ENCODE peak calls at places on chromosomes 12 and 14, in four cellular contexts. F is Peyer's patch, D is heart right ventricle, T is AG04450. O is an unnamed sample.

GRCh38 chr12:11723993-11724392 is 74.5 kb downstream of the ETV6 start:
- DNase-seq in D (no peak), T (no peak), F (no peak), O (no peak)

GRCh38 chr12:46187023-46187422 is 81.8 kb downstream of the SLC38A1 start:
- DNase-seq in D (peak), T (peak), F (no peak), O (no peak)

GRCh38 chr12:110314308-110314707 is 33.3 kb downstream of the ATP2A2 start:
- DNase-seq in T (peak), D (no peak), F (no peak), O (no peak)

GRCh38 chr12:70849265-70849960 is 71.1 kb downstream of the PTPRR start:
- DNase-seq in F (no peak), T (no peak), D (no peak), O (no peak)

GRCh38 chr12:2629051-2629450 is 165.7 kb upstream of the FKBP4 start:
- DNase-seq in F (no peak), D (no peak), T (no peak), O (no peak)

GRCh38 chr12:9707864-9708808 is 24.8 kb downstream of the CLECL1 start:
- DNase-seq in F (peak), T (peak), D (peak), O (peak)

GRCh38 chr14:28596336-28596735 is 170.3 kb upstream of the FOXG1 start:
- DNase-seq in D (no peak), T (no peak), F (no peak), O (no peak)

GRCh38 chr12:103960567-103961227 is 5.0 kb upstream of the TDG start:
- DNase-seq in T (no peak), D (no peak), F (no peak), O (no peak)

GRCh38 chr14:24398943-24399801 is at the start of gene NYNRIN:
- DNase-seq in T (no peak), F (peak), D (no peak), O (peak)

GRCh38 chr12:113980537-113981337 is 14.6 kb upstream of the RBM19 start:
- DNase-seq in T (peak), F (peak), D (no peak), O (no peak)

GRCh38 chr12:96343347-96343954 is 56.8 kb downstream of the CDK17 start:
- DNase-seq in D (no peak), T (no peak), F (no peak), O (no peak)

GRCh38 chr12:99898645-99899044 is 86.1 kb downstream of the ANKS1B start:
- DNase-seq in F (no peak), T (no peak), D (no peak), O (no peak)

GRCh38 chr12:110577717-110578521 is 5.2 kb downstream of the PPTC7 start:
- DNase-seq in T (no peak), F (no peak), D (no peak), O (no peak)

GRCh38 chr12:116365606-116366455 is 88.3 kb upstream of the MED13L start:
- DNase-seq in T (no peak), D (no peak), F (no peak), O (no peak)

GRCh38 chr12:88970742-88971141 is 381.6 kb downstream of the DUSP6 start:
- DNase-seq in D (no peak), T (no peak), F (no peak), O (no peak)

GRCh38 chr14:105163040-105163742 is 5.4 kb downstream of the JAG2 start:
- DNase-seq in T (no peak), D (no peak), F (no peak), O (no peak)

GRCh38 chr12:110540048-110540447 is 37.9 kb downstream of the RAD9B start:
- DNase-seq in D (no peak), T (no peak), F (no peak), O (no peak)

GRCh38 chr14:21880918-21881317 is 207.3 kb upstream of the OR4E1 start:
- DNase-seq in D (no peak), T (no peak), F (no peak), O (no peak)

GRCh38 chr12:79555006-79555925 is 135.5 kb downstream of the PAWR start:
- DNase-seq in D (peak), T (no peak), F (no peak), O (no peak)

GRCh38 chr12:21301-22189 is 45.0 kb upstream of the IQSEC3 start:
- DNase-seq in F (no peak), D (no peak), T (no peak), O (no peak)

GRCh38 chr14:100557658-100558057 is 29.6 kb downstream of the BEGAIN start:
- DNase-seq in D (no peak), T (no peak), F (peak), O (no peak)

GRCh38 chr12:113287899-113288282 is 47.0 kb downstream of the SLC8B1 start:
- DNase-seq in F (no peak), D (no peak), T (no peak), O (no peak)

GRCh38 chr12:47554046-47554653 is 151.7 kb downstream of the RPAP3 start:
- DNase-seq in T (no peak), F (no peak), D (no peak), O (no peak)

GRCh38 chr14:81406863-81407262 is 6.7 kb upstream of the STON2 start:
- DNase-seq in D (no peak), T (no peak), F (no peak), O (no peak)

GRCh38 chr12:12925383-12925782 is 26.6 kb downstream of the GPRC5D start:
- DNase-seq in D (no peak), T (no peak), F (no peak), O (no peak)

GRCh38 chr12:29634057-29634456 is 136.6 kb upstream of the OVCH1 start:
- DNase-seq in F (no peak), D (no peak), T (no peak), O (no peak)

GRCh38 chr14:68394719-68395117 is 398.1 kb downstream of the ZFP36L1 start:
- DNase-seq in F (no peak), T (no peak), D (no peak), O (no peak)

GRCh38 chr12:7844131-7844530 is 28.6 kb downstream of the SLC2A14 start:
- DNase-seq in D (no peak), F (no peak), T (no peak), O (no peak)

GRCh38 chr12:108622425-108622824 is 11.3 kb downstream of the SELPLG start:
- DNase-seq in F (no peak), D (peak), T (no peak), O (no peak)

GRCh38 chr14:100302616-100303015 is 3.6 kb downstream of the SLC25A29 start:
- DNase-seq in T (no peak), F (no peak), D (no peak), O (no peak)

GRCh38 chr12:54579696-54580333 is 8.6 kb downstream of the PPP1R1A start:
- DNase-seq in F (peak), D (peak), T (peak), O (peak)

GRCh38 chr14:104126753-104127152 is 11.6 kb upstream of the KIF26A start:
- DNase-seq in F (no peak), D (no peak), T (no peak), O (peak)

GRCh38 chr12:124928095-124928911 is 13.9 kb upstream of the UBC start:
- DNase-seq in F (peak), T (peak), D (peak), O (no peak)

GRCh38 chr12:116172224-116172849 is 105.2 kb downstream of the MED13L start:
- DNase-seq in D (no peak), F (no peak), T (no peak), O (no peak)

GRCh38 chr12:28933864-28934527 is 215.1 kb upstream of the FAR2 start:
- DNase-seq in D (no peak), F (no peak), T (no peak), O (no peak)

GRCh38 chr12:25833657-25834056 is 124.8 kb upstream of the RASSF8 start:
- DNase-seq in F (no peak), D (no peak), T (no peak), O (no peak)

GRCh38 chr14:37565550-37565949 is 29.5 kb downstream of the FOXA1 start:
- DNase-seq in F (no peak), T (no peak), D (no peak), O (no peak)

GRCh38 chr12:93079976-93080375 is 150.9 kb upstream of the EEA1 start:
- DNase-seq in D (no peak), T (no peak), F (no peak), O (no peak)

GRCh38 chr12:93081810-93082165 is 152.7 kb upstream of the EEA1 start:
- DNase-seq in F (no peak), T (no peak), D (no peak), O (no peak)

GRCh38 chr12:93080452-93080851 is 151.4 kb upstream of the EEA1 start:
- DNase-seq in T (no peak), D (no peak), F (no peak), O (no peak)

GRCh38 chr12:93079271-93079670 is 150.2 kb upstream of the EEA1 start:
- DNase-seq in T (no peak), F (no peak), D (no peak), O (no peak)

DNA sequence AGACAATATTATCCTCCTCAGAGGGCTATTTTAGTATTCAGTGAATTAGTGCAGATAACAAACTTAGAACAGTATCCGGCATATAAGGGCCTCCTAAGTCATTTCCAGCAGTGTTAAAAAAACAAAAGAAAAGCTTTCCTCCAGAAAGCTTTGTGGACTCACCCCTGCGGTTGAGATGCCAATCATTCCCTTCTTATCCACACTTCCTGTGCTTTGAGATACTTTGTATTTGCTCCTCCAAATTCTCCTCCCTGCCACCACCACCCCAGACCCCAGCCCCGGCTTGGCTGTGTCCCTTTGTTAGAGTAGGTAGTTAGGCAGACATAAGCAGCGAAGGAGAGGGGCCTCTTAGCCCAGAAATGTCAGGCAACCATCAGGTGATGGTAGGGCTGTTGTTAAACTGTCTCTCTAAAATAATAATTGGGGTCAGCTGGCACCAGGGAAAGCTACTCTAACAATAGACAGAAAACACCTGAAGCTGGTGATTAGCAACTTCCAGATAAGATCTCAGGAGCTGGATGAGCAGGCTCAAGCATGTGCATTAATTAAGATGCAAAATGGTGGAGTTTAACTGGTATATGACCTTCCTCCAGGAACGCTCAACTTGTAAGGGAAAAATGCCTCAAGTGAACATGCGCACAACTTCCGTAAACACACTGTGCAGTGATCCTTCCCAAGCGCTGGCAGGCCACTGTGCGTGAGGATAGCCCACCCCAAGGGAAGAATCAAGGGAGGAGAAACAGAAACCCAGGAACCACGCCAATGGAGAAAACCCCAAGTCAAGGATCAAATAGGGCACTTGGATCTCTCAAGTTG is 152.1 kb upstream of the EEA1 start:
- DNase-seq in D (no peak), T (no peak), F (no peak), O (no peak)
- H3K27ac ChIP-seq in D (no peak), T (peak), F (no peak), O (no peak)

DNA sequence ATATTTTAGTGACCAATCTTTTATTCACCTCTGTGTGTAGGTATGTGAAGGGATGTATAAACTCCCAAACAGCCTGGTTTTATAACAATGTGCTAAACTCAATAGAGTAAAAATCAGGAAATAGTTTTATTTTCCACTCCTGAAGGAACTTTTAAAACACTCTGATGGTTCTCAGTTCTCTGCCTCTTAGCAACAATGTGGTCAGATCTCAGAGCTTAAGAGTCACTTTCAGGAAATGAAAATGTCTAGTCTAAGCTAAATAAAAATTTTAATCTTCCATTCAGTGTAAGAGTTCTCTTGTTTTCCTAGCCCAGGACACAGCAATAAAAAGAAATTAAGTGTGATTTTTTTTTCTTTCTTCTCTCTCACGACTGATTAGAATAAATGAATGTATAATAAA is 718.0 kb downstream of the C12orf50 start:
- DNase-seq in D (no peak), T (no peak), F (no peak), O (no peak)
- H3K4me3 ChIP-seq in D (no peak), T (no peak), F (no peak), O (no peak)

DNA sequence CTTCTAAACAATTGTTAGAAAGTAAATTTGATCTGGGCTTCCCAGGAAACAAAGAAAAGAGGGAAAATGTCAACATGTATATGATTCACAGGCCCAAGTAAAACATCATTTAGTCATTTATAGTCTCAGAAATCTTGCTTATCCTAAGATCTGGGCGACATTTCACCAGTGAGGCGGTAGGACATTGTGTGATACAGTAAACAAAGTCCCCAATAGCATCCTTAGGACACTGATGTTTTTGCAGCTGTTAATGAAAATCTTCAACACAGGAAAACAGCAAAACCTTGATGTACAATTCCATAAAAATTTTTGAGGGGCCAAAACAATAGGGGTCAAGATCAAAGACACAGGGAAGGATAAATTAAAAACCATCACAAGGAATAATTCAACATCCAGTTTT is 20.2 kb downstream of the LMO3 start:
- DNase-seq in D (no peak), F (no peak), T (no peak), O (no peak)
- H3K27ac ChIP-seq in D (no peak), F (no peak), T (no peak), O (no peak)

GRCh38 chr12:27524839-27525238 is 833 bp downstream of the PPFIBP1 start:
- DNase-seq in T (no peak), D (no peak), F (peak), O (no peak)
- H3K4me3 ChIP-seq in T (peak), D (peak), F (peak), O (peak)

GRCh38 chr12:106452309-106452708 is 94.8 kb downstream of the POLR3B start:
- DNase-seq in T (no peak), D (no peak), F (no peak), O (no peak)
- H3K27ac ChIP-seq in T (no peak), D (no peak), F (no peak), O (no peak)

GRCh38 chr14:75522919-75523318 is 650 bp downstream of the BATF start:
- DNase-seq in D (no peak), F (no peak), T (no peak), O (no peak)
- H3K4me3 ChIP-seq in D (peak), F (peak), T (no peak), O (peak)

DNA sequence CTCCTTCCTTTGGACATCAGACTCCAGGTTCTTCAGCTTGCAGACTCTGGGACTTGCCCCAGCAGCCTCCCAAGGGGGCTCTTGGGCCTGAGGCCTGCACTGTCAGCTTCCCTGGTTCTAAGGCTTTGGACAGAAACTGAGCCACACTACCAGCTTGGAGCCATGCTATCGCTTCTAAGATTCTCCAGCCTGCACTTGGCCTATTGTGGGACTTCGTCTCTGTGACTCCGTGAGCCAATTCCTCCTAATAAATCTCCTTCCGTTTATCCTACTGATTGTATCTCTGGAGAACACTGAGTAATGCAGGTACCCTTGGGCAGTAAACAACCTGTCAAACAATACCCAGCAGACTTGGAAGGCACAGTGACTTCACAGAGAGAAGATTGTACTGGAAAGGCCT is 24.9 kb upstream of the RHOJ start:
- DNase-seq in D (no peak), F (no peak), T (no peak), O (no peak)
- H3K27ac ChIP-seq in D (peak), F (no peak), T (no peak), O (no peak)

DNA sequence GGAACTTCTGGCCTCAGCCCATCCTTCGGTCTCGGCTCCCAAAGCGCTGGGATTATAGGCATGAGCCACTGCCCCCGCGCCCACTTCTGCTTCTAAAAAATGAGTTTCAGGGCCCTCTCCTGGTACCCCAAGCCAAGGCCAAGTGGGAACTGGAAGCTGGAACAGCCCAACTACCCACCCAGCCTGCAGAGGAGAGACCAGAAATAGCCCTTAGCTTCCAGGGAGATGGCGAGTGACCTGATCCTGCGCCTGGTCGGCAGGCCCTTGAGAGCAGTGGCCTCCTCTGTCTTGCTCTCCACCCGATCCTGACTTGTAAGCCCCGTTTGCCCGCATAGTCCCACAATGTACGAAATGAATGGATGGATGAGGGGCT is 31.2 kb upstream of the PLEKHG6 start:
- DNase-seq in F (no peak), T (no peak), D (no peak), O (no peak)
- H3K4me3 ChIP-seq in F (peak), T (no peak), D (peak), O (no peak)

GRCh38 chr12:1517007-1517406 is 77.4 kb downstream of the FBXL14 start:
- DNase-seq in F (peak), T (no peak), D (no peak), O (no peak)
- H3K27ac ChIP-seq in F (no peak), T (no peak), D (no peak), O (no peak)

O was measured in naive thymus-derived CD4-positive, alpha-beta T cell.